ENCODE peak calls at places on chromosomes 3 and 15, in seven cellular contexts. X, E, H, D, V, M and Y are unnamed samples.

GRCh38 chr3:54339608-54340007 is 217.3 kb downstream of the CACNA2D3 start:
- DNase-seq in H (no peak), M (no peak), D (no peak), V (no peak), E (no peak), X (no peak), Y (no peak)

GRCh38 chr3:126487151-126487771 is 11.6 kb upstream of the ZXDC start:
- DNase-seq in E (peak; percentile 58), H (no peak), X (no peak), V (no peak), M (peak; percentile 15), D (no peak), Y (no peak)

GRCh38 chr15:77418341-77419049 is 1.4 kb downstream of the PEAK1 start:
- DNase-seq in E (no peak), M (no peak), X (no peak), H (no peak), V (no peak), D (no peak), Y (no peak)

GRCh38 chr15:36414670-36415069 is 164.8 kb upstream of the CDIN1 start:
- DNase-seq in D (no peak), H (no peak), E (peak; percentile 88), X (no peak), V (no peak), M (no peak), Y (no peak)

GRCh38 chr15:69537888-69538287 is 85.3 kb downstream of the RPLP1 start:
- DNase-seq in E (no peak), V (no peak), H (no peak), M (no peak), D (no peak), X (no peak), Y (no peak)

GRCh38 chr3:46463868-46464241 is 850 bp downstream of the LTF start:
- DNase-seq in V (no peak), E (no peak), X (no peak), D (no peak), H (peak; percentile 83), M (no peak), Y (no peak)

GRCh38 chr3:144362126-144362525 is 390.5 kb downstream of the DIPK2A start:
- DNase-seq in X (no peak), D (no peak), H (no peak), M (no peak), E (peak; percentile 62), V (no peak), Y (no peak)

GRCh38 chr15:48718646-48719045 is 73.1 kb upstream of the FBN1 start:
- DNase-seq in H (no peak), X (no peak), D (peak; percentile 22), E (peak; percentile 18), V (no peak), M (peak; percentile 31), Y (no peak)

GRCh38 chr3:169623971-169624370 is 39.5 kb downstream of the MECOM start:
- DNase-seq in E (no peak), D (no peak), M (no peak), X (no peak), V (no peak), H (no peak), Y (no peak)

GRCh38 chr15:77659350-77660321 is 26.9 kb upstream of the LINGO1 start:
- DNase-seq in M (peak; percentile 95), V (peak; percentile 44), H (no peak), D (peak; percentile 34), E (peak; percentile 28), X (peak; percentile 69), Y (no peak)

GRCh38 chr3:71545330-71545729 is 38.2 kb downstream of the FOXP1 start:
- DNase-seq in V (no peak), E (no peak), M (no peak), X (no peak), H (no peak), D (no peak), Y (no peak)

GRCh38 chr3:102177075-102177755 is 257.6 kb upstream of the ZPLD1 start:
- DNase-seq in E (no peak), V (no peak), X (no peak), H (no peak), M (no peak), D (no peak), Y (no peak)

GRCh38 chr3:89353465-89353864 is 246.0 kb downstream of the EPHA3 start:
- DNase-seq in H (no peak), X (no peak), M (no peak), E (peak; percentile 89), D (no peak), V (no peak), Y (no peak)

GRCh38 chr15:57923750-57924149 is 141.8 kb downstream of the ALDH1A2 start:
- DNase-seq in X (peak; percentile 36), H (no peak), M (no peak), V (no peak), D (no peak), E (no peak), Y (no peak)

GRCh38 chr3:113233497-113233896 is 22.1 kb downstream of the BOC start:
- DNase-seq in M (no peak), E (no peak), V (no peak), X (no peak), D (no peak), H (peak; percentile 50), Y (no peak)

GRCh38 chr3:43371494-43371893 is 85.2 kb downstream of the SNRK start:
- DNase-seq in E (no peak), V (no peak), D (no peak), M (no peak), X (no peak), H (no peak), Y (no peak)

GRCh38 chr3:119702530-119703527 is at the start of gene CFAP91:
- DNase-seq in V (peak; percentile 98), H (peak; percentile 99), E (peak; percentile 72), X (peak; percentile 98), M (peak; percentile 23), D (peak; percentile 97), Y (peak; percentile 96)

GRCh38 chr3:185959609-185960517 is 22.0 kb upstream of the TRA2B start:
- DNase-seq in E (peak; percentile 80), H (peak; percentile 32), M (peak; percentile 39), X (peak; percentile 35), D (no peak), V (no peak), Y (no peak)

GRCh38 chr3:177824841-177825240 is 627.6 kb upstream of the TBL1XR1 start:
- DNase-seq in H (no peak), D (no peak), V (no peak), M (no peak), E (no peak), X (no peak), Y (no peak)

GRCh38 chr15:39468828-39469227 is 112.1 kb upstream of the THBS1 start:
- DNase-seq in X (no peak), E (no peak), H (no peak), D (no peak), M (no peak), V (no peak), Y (no peak)

GRCh38 chr3:119662604-119663377 is 2.4 kb upstream of the POPDC2 start:
- DNase-seq in E (no peak), H (no peak), V (no peak), D (no peak), M (no peak), X (no peak), Y (no peak)

GRCh38 chr3:125054436-125055164 is 1.2 kb downstream of the HEG1 start:
- DNase-seq in H (no peak), M (no peak), D (no peak), E (no peak), X (no peak), V (no peak), Y (no peak)

GRCh38 chr3:83813176-83813575 is 1145.6 kb upstream of the CADM2 start:
- DNase-seq in X (no peak), H (peak; percentile 54), E (no peak), M (no peak), D (no peak), V (no peak), Y (no peak)

GRCh38 chr3:143155756-143156155 is 36.2 kb downstream of the CHST2 start:
- DNase-seq in D (no peak), X (no peak), M (no peak), H (no peak), E (peak; percentile 61), V (no peak), Y (no peak)

GRCh38 chr3:143158549-143158988 is 39.0 kb downstream of the CHST2 start:
- DNase-seq in X (no peak), M (no peak), H (no peak), D (no peak), V (no peak), E (peak; percentile 81), Y (no peak)

GRCh38 chr3:143163562-143163961 is 44.0 kb downstream of the CHST2 start:
- DNase-seq in D (no peak), H (no peak), V (no peak), X (no peak), M (no peak), E (no peak), Y (no peak)

DNA sequence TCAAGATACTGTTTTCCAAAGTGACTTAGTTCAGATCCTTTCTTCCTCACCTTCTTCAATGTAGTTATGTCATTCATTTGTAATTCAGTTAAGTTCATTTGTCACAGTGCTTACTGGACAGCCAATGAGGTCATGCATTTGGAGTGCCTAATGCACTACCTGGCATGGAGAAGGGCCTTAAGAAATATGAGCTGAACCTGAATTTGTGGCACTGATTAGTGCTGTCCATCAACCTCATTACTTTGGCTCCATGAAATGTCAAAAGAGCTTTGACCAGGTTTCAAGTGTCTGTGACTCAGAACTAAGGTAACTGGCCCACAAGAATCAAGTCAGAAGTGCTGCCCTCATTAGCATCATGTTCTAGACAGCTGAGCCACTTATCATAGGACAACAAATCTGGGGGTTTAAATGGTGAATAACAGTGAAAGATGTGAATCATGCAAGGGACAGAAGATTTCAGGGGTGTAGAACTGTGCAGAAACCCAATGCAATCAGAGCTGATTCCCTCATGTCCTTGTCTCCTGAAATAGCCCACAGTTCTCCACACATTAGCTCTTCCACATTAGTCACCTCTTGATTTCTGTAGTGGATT is 38.5 kb downstream of the CHST2 start:
- DNase-seq in X (no peak), H (no peak), V (no peak), M (no peak), D (no peak), E (no peak), Y (no peak)
- TF ChIP-seq CTCF in X (no peak), H (no peak), V (no peak), M (no peak), D (no peak), E (no peak), Y (no peak)

GRCh38 chr3:4745240-4745620 is 234.0 kb upstream of the BHLHE40 start:
- DNase-seq in H (peak; percentile 12), V (no peak), M (no peak), E (no peak), X (no peak), D (no peak), Y (no peak)
- TF ChIP-seq CTCF in H (no peak), V (no peak), M (no peak), E (no peak), X (no peak), D (no peak), Y (no peak)

DNA sequence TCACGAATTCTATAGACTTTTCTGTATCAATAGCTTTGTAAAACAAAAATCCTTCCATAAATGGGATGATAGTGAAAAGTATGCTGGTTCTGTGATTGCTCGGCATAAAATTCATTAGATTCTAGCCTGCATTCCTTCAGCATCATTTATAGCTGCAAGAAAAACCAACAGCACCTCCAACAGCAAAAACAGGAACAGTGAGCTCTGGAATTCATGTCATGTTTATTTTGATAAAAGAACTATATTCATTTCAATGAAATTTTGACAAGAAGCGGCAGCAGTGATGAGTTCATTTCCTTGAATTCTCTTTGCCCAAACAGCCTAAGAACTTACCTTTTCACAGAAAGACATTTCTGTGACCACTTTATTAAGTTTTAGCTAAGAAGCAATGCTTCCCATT is 515.2 kb upstream of the CCDC54 start:
- DNase-seq in V (no peak), E (peak; percentile 13), X (no peak), M (no peak), H (no peak), D (no peak), Y (no peak)
- TF ChIP-seq CTCF in V (no peak), E (no peak), X (no peak), M (no peak), H (no peak), D (peak; percentile 39), Y (no peak)

GRCh38 chr3:41893977-41894376 is 67.9 kb downstream of the ULK4 start:
- DNase-seq in H (no peak), M (peak; percentile 19), E (peak; percentile 62), D (no peak), V (no peak), X (no peak), Y (no peak)
- TF ChIP-seq CTCF in H (no peak), M (peak; percentile 47), E (no peak), D (peak; percentile 68), V (peak; percentile 59), X (peak; percentile 22), Y (peak; percentile 75)